ENCODE peak calls at places on chromosome 15, in six cellular contexts. One of them, this sample, is unnamed.

GRCh38 chr15:27223166-27223565 is 252.2 kb downstream of the GABRG3 start:
- ATAC-seq in Panc1: no peak
- ATAC-seq in GM12878: no peak
- ATAC-seq in GM23338: no peak
- ATAC-seq in HepG2: no peak
- ATAC-seq in HCT116: no peak
- ATAC-seq in this sample: no peak

GRCh38 chr15:64521726-64522164 is 61.4 kb downstream of the ZNF609 start:
- ATAC-seq in HCT116: peak; percentile 88
- ATAC-seq in GM12878: peak; percentile 73
- ATAC-seq in HepG2: peak; percentile 86
- ATAC-seq in GM23338: peak; percentile 88
- ATAC-seq in Panc1: peak; percentile 92
- ATAC-seq in this sample: no peak

GRCh38 chr15:31217067-31217466 is 109.6 kb upstream of the KLF13 start:
- ATAC-seq in GM12878: no peak
- ATAC-seq in HCT116: no peak
- ATAC-seq in GM23338: no peak
- ATAC-seq in HepG2: no peak
- ATAC-seq in Panc1: no peak
- ATAC-seq in this sample: no peak

GRCh38 chr15:51828621-51829359 is 663 bp upstream of the TMOD3 start:
- ATAC-seq in HCT116: peak; percentile 52
- ATAC-seq in Panc1: no peak
- ATAC-seq in HepG2: no peak
- ATAC-seq in GM12878: no peak
- ATAC-seq in GM23338: no peak
- ATAC-seq in this sample: no peak

GRCh38 chr15:25905140-25905539 is 42.0 kb upstream of the ATP10A start:
- ATAC-seq in GM23338: no peak
- ATAC-seq in Panc1: no peak
- ATAC-seq in HepG2: no peak
- ATAC-seq in HCT116: no peak
- ATAC-seq in GM12878: no peak
- ATAC-seq in this sample: peak; percentile 79

GRCh38 chr15:27808182-27808581 is 290.9 kb downstream of the OCA2 start:
- ATAC-seq in HepG2: no peak
- ATAC-seq in GM23338: no peak
- ATAC-seq in HCT116: no peak
- ATAC-seq in GM12878: no peak
- ATAC-seq in Panc1: no peak
- ATAC-seq in this sample: no peak

GRCh38 chr15:65962187-65962586 is 92.9 kb downstream of the RAB11A start:
- ATAC-seq in HCT116: no peak
- ATAC-seq in GM12878: no peak
- ATAC-seq in Panc1: no peak
- ATAC-seq in GM23338: no peak
- ATAC-seq in HepG2: no peak
- ATAC-seq in this sample: no peak

GRCh38 chr15:57190208-57190607 is 186.1 kb upstream of the CGNL1 start:
- ATAC-seq in HCT116: no peak
- ATAC-seq in Panc1: no peak
- ATAC-seq in GM23338: no peak
- ATAC-seq in GM12878: peak; percentile 78
- ATAC-seq in HepG2: no peak
- ATAC-seq in this sample: no peak

GRCh38 chr15:60655252-60655651 is 176.3 kb upstream of the ICE2 start:
- ATAC-seq in GM23338: no peak
- ATAC-seq in GM12878: no peak
- ATAC-seq in HepG2: no peak
- ATAC-seq in HCT116: no peak
- ATAC-seq in Panc1: no peak
- ATAC-seq in this sample: no peak

GRCh38 chr15:41466711-41467110 is 27.0 kb upstream of the ITPKA start:
- ATAC-seq in Panc1: no peak
- ATAC-seq in HepG2: no peak
- ATAC-seq in HCT116: no peak
- ATAC-seq in GM23338: no peak
- ATAC-seq in GM12878: no peak
- ATAC-seq in this sample: no peak

GRCh38 chr15:78695046-78695671 is 54.1 kb upstream of the CHRNB4 start:
- ATAC-seq in GM12878: peak; percentile 71
- ATAC-seq in HCT116: no peak
- ATAC-seq in GM23338: no peak
- ATAC-seq in HepG2: no peak
- ATAC-seq in Panc1: no peak
- ATAC-seq in this sample: no peak

GRCh38 chr15:49863431-49864205 is 242.8 kb downstream of the DTWD1 start:
- ATAC-seq in Panc1: no peak
- ATAC-seq in HCT116: no peak
- ATAC-seq in HepG2: no peak
- ATAC-seq in GM23338: no peak
- ATAC-seq in GM12878: no peak
- ATAC-seq in this sample: peak; percentile 74

GRCh38 chr15:29430831-29431230 is 161.2 kb upstream of the NSMCE3 start:
- ATAC-seq in Panc1: no peak
- ATAC-seq in GM12878: no peak
- ATAC-seq in HepG2: no peak
- ATAC-seq in GM23338: no peak
- ATAC-seq in HCT116: no peak
- ATAC-seq in this sample: no peak

GRCh38 chr15:27902680-27903385 is 196.3 kb downstream of the OCA2 start:
- ATAC-seq in Panc1: no peak
- ATAC-seq in HepG2: no peak
- ATAC-seq in GM23338: peak; percentile 42
- ATAC-seq in GM12878: peak; percentile 37
- ATAC-seq in HCT116: no peak
- ATAC-seq in this sample: no peak

GRCh38 chr15:71532994-71533393 is 277.4 kb upstream of the NR2E3 start:
- ATAC-seq in HepG2: no peak
- ATAC-seq in GM12878: no peak
- ATAC-seq in HCT116: peak; percentile 46
- ATAC-seq in GM23338: peak; percentile 78
- ATAC-seq in Panc1: peak; percentile 58
- ATAC-seq in this sample: no peak

GRCh38 chr15:74415966-74416916 is 17.5 kb downstream of the SEMA7A start:
- ATAC-seq in GM23338: no peak
- ATAC-seq in HCT116: no peak
- ATAC-seq in Panc1: no peak
- ATAC-seq in HepG2: no peak
- ATAC-seq in GM12878: no peak
- ATAC-seq in this sample: no peak
- H3K4me1 ChIP-seq in GM23338: peaks cover 6% of the 10 kb centered on the region
- H3K4me1 ChIP-seq in HCT116: peaks cover 35% of the 10 kb centered on the region
- H3K4me1 ChIP-seq in Panc1: peaks cover 17% of the 10 kb centered on the region
- H3K4me1 ChIP-seq in HepG2: peaks cover 32% of the 10 kb centered on the region
- H3K4me1 ChIP-seq in GM12878: peaks cover 29% of the 10 kb centered on the region
- H3K4me1 ChIP-seq in this sample: no peaks in the 10 kb centered on the region

GRCh38 chr15:99100245-99101173 is 4.4 kb upstream of the SYNM start:
- ATAC-seq in GM23338: peak; percentile 66
- ATAC-seq in Panc1: peak; percentile 66
- ATAC-seq in GM12878: peak; percentile 63
- ATAC-seq in HCT116: peak; percentile 74
- ATAC-seq in HepG2: peak; percentile 64
- ATAC-seq in this sample: peak; percentile 10
- TF ChIP-seq POLR2AphosphoS5 in GM23338: no peak
- TF ChIP-seq POLR2AphosphoS5 in Panc1: no peak
- TF ChIP-seq POLR2AphosphoS5 in GM12878: no peak
- TF ChIP-seq POLR2AphosphoS5 in HCT116: no peak
- TF ChIP-seq POLR2AphosphoS5 in HepG2: no peak
- TF ChIP-seq POLR2AphosphoS5 in this sample: peak; percentile 48

GRCh38 chr15:76012021-76012551 is at the start of gene NRG4:
- ATAC-seq in HCT116: peak; percentile 95
- ATAC-seq in GM23338: no peak
- ATAC-seq in Panc1: peak; percentile 91
- ATAC-seq in GM12878: peak; percentile 69
- ATAC-seq in HepG2: no peak
- ATAC-seq in this sample: no peak

GRCh38 chr15:76006136-76006778 is 6.0 kb downstream of the NRG4 start:
- ATAC-seq in GM12878: no peak
- ATAC-seq in HepG2: no peak
- ATAC-seq in GM23338: no peak
- ATAC-seq in Panc1: no peak
- ATAC-seq in HCT116: no peak
- ATAC-seq in this sample: no peak

DNA sequence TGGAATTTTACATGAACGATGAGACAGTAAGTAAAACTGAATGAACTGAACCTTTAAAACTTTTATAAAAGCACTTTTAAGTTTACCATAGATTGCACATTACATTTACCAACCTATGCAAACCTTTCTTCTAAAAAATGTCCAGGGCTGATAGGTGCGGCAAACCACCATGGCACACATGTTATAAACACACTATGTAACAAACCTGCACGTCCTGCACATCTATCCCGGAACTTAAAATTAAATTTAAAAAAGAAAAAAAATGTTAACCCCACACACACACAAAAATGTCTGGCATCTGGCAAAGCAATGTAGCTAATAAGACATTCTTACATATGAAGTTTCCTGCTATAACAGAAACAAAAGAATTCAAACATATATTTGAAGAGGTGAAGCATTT is 613 bp downstream of the NRG4 start:
- ATAC-seq in HCT116: peak; percentile 17
- ATAC-seq in HepG2: no peak
- ATAC-seq in GM23338: no peak
- ATAC-seq in Panc1: peak; percentile 53
- ATAC-seq in GM12878: no peak
- ATAC-seq in this sample: no peak
- H3K4me3 ChIP-seq in HCT116: peak overlapping the region; percentile 25
- H3K4me3 ChIP-seq in HepG2: no peak overlapping the region
- H3K4me3 ChIP-seq in GM23338: no peak overlapping the region
- H3K4me3 ChIP-seq in Panc1: peak overlapping the region; percentile 28
- H3K4me3 ChIP-seq in GM12878: no peak overlapping the region
- H3K4me3 ChIP-seq in this sample: no peak overlapping the region

GRCh38 chr15:85762756-85763127 is 32.0 kb downstream of the KLHL25 start:
- ATAC-seq in GM23338: no peak
- ATAC-seq in HepG2: no peak
- ATAC-seq in Panc1: no peak
- ATAC-seq in GM12878: no peak
- ATAC-seq in HCT116: no peak
- ATAC-seq in this sample: peak; percentile 51
- H3K4me1 ChIP-seq in GM23338: no peaks in the 10 kb centered on the region
- H3K4me1 ChIP-seq in HepG2: peaks cover 19% of the 10 kb centered on the region
- H3K4me1 ChIP-seq in Panc1: peaks cover 5% of the 10 kb centered on the region
- H3K4me1 ChIP-seq in GM12878: no peaks in the 10 kb centered on the region
- H3K4me1 ChIP-seq in HCT116: no peaks in the 10 kb centered on the region
- H3K4me1 ChIP-seq in this sample: no peaks in the 10 kb centered on the region